ENCODE peak calls at places on chromosomes 4 and X, in seven cellular contexts. K is right atrium auricular region; Y is activated B cell treated with CpG ODN at 0.5 μM for 24 hours; X is GM06990; U is CD4-positive, alpha-beta T cell; S is B cell; G is PC-3. W is an unnamed sample.

GRCh38 chr4:78517050-78517652 is 34.4 kb upstream of the ANXA3 start:
- DNase-seq in S (no peak), Y (no peak), G (peak), K (no peak), U (no peak), X (no peak), W (no peak)

GRCh38 chrX:136170109-136170800 is 22.9 kb downstream of the FHL1 start:
- DNase-seq in G (no peak), K (no peak), S (no peak), Y (no peak), X (no peak), U (no peak), W (no peak)

GRCh38 chr4:19927381-19927780 is 324.3 kb upstream of the SLIT2 start:
- DNase-seq in U (no peak), K (no peak), G (no peak), Y (no peak), X (no peak), S (no peak), W (no peak)

GRCh38 chr4:13647012-13647411 is 19.5 kb upstream of the BOD1L1 start:
- DNase-seq in S (no peak), Y (no peak), G (no peak), X (no peak), U (no peak), K (no peak), W (no peak)

GRCh38 chrX:7179446-7179845 is 31.5 kb upstream of the PUDP start:
- DNase-seq in Y (no peak), U (no peak), S (no peak), K (no peak), X (no peak), G (no peak), W (no peak)

GRCh38 chrX:19535481-19535880 is 20.2 kb upstream of the MAP3K15 start:
- DNase-seq in G (peak), X (no peak), U (no peak), K (no peak), S (no peak), Y (no peak), W (no peak)

GRCh38 chr4:17013382-17014006 is 115.0 kb upstream of the LDB2 start:
- DNase-seq in U (no peak), K (no peak), S (no peak), X (no peak), Y (no peak), G (no peak), W (no peak)

GRCh38 chrX:108224727-108225455 is 133.3 kb downstream of the ATG4A start:
- DNase-seq in X (no peak), Y (no peak), G (peak), U (no peak), K (no peak), S (peak), W (no peak)

GRCh38 chrX:56738670-56739069 is 9.6 kb downstream of the NBDY start:
- DNase-seq in G (peak), K (no peak), S (no peak), U (no peak), X (no peak), Y (no peak), W (no peak)

GRCh38 chrX:153653556-153653955 is 6.6 kb downstream of the DUSP9 start:
- DNase-seq in K (no peak), Y (no peak), X (no peak), U (no peak), S (no peak), G (no peak), W (no peak)

GRCh38 chrX:153649178-153649914 is 2.3 kb downstream of the DUSP9 start:
- DNase-seq in Y (no peak), S (peak), G (peak), X (no peak), K (no peak), U (no peak), W (no peak)

GRCh38 chrX:153649915-153650782 is 3.1 kb downstream of the DUSP9 start:
- DNase-seq in Y (no peak), G (no peak), U (no peak), K (no peak), X (no peak), S (no peak), W (no peak)

GRCh38 chrX:153650959-153651358 is 4.0 kb downstream of the DUSP9 start:
- DNase-seq in S (no peak), X (no peak), U (no peak), Y (no peak), G (no peak), K (no peak), W (no peak)

GRCh38 chrX:153651540-153652079 is 4.6 kb downstream of the DUSP9 start:
- DNase-seq in G (peak), K (no peak), U (no peak), X (no peak), S (no peak), Y (no peak), W (no peak)
- TF ChIP-seq CTCF in G (peak), K (no peak), U (no peak), X (peak), S (peak), Y (no peak), W (no peak)

DNA sequence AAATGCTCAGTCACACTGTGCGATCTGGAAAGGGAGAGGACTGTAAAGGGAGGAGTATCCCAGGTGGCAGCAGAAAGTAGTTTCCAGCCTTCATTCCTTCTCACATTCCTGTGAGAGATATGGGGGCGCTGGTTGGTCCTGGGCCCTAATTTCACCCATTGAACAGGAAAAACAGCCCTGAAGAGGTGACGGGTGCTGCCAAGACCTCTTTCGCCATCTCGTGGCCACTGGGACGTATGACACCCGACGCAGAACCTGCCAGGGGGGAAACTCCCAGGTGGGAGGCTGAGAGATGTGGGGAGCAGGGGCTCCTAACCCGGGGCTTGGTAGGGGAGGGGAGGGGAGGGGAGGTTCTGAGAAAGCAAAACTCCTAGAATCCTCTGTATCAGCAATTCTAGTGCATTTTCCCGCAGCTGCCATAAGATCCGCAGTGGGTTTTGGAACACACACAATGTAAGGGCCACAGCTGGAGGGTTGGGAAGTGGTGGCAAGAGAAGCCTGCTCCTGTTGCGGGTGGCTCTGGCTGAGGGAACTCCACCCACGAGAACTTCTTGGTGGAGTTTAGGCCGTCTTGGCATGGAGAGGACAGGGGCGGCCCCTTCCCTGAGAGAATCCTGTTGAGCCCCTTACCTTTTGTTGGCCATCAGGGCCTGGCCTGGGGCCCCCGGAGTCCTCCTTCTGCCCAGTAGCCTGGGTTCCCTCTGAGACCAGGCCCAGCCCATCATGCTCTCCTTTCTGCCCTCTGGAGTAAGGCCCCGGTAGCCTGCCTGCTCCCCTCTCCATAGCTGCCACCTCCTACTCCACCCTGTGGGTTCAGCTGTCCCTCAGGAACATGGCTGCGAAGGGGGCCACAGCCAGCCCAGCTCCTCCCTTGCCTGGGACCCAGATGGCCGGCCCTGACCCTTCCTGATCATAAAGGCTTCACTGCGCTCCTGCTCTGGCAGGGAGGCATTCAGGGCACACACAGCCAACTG is 134.1 kb downstream of the OR13H1 start:
- DNase-seq in S (peak), G (peak), Y (peak), U (peak), X (peak), K (no peak), W (no peak)
- TF ChIP-seq CTCF in S (peak), G (peak), Y (no peak), U (peak), X (peak), K (peak), W (peak)

DNA sequence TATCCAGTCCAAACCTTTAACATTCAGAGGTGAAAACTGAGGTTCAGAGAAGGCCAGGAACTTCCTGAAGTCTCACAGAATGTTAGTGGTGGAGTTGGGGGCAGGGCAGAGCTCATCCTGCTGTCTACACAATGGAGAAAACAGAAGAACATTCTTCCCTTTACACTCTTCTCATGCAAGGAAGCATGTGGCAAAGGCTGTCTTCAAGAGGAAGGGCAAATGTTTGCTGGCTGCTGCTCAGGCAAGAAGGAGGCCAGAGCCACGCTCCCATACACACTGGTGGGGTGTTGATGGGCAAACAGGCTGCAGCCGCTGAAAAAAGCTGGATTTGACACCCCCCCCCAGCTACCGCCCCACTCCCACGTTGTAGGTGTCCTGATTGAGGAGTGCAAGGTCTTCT is 32.5 kb downstream of the HMGB3 start:
- DNase-seq in Y (no peak), U (no peak), S (no peak), X (no peak), G (no peak), K (no peak), W (no peak)
- TF ChIP-seq CTCF in Y (no peak), U (no peak), S (no peak), X (no peak), G (no peak), K (no peak), W (no peak)

DNA sequence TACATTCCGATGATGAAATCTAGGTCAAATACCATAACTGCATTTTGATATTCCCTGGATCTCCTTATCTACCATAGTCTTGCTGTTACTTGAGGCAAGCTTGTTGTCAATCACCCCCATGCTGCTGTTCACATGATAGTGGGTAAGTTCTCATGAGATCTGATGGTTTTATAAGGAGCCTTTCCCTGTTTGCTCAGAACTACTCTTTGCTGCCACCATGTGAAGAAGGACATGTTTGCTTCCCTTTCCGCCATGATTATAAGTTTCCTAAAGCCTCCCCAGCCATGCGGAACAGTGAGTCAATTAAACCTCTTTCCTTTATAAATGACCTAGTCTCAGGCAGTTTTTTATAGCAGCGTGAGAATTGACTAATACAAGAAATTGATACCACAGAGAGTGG is 432.0 kb downstream of the GLUD2 start:
- DNase-seq in Y (no peak), G (no peak), U (no peak), X (no peak), K (no peak), S (no peak), W (no peak)
- TF ChIP-seq CTCF in Y (no peak), G (no peak), U (no peak), X (no peak), K (no peak), S (no peak), W (no peak)

DNA sequence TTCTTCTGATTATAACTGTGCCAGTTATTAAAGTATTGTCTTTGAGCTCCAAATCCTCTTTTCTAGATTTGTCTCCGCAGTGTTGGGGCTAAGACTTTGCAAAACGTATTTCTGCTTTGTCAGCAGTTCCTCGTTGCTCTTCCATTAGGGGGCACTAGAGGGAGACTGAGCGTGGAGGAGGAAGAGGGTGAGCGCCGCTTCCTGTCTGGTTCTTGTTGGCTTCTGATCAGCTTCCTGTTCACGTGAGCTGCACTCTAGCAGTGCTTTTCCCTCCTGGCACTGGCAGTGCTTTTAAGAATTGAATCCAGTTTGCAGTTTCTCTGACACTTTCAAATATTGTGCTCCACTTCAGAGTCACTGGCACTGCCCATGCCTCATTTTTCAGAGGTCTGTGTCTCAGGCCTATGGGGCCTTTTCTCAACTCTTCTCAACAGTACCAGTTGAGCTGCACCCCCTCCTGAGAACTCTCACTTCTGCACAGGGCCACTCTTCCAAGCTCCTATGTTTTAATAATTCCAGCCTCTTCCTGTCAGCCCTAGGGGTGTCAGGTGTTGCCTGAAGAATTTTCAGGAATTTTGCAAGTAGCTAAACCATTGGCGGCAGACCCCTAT is 54.4 kb upstream of the LCORL start:
- DNase-seq in U (no peak), Y (no peak), X (peak), S (peak), K (no peak), G (peak), W (no peak)
- TF ChIP-seq CTCF in U (peak), Y (no peak), X (peak), S (peak), K (peak), G (peak), W (no peak)

GRCh38 chr4:30380404-30380998 is 339.7 kb upstream of the PCDH7 start:
- DNase-seq in K (no peak), Y (no peak), X (peak), G (peak), S (no peak), U (no peak), W (no peak)
- TF ChIP-seq CTCF in K (peak), Y (no peak), X (peak), G (peak), S (peak), U (no peak), W (no peak)

W was measured in natural killer cell.